ENCODE peak calls at places on chromosome 13, in ten cellular contexts. One of them, this sample, is unnamed.

GRCh38 chr13:114148521-114148855 is 16.1 kb upstream of the RASA3 start:
- DNase-seq in sigmoid colon: no peak
- DNase-seq in transverse colon: peak; percentile 64
- DNase-seq in upper lobe of left lung: no peak
- DNase-seq in K562: no peak
- DNase-seq in H1: no peak
- DNase-seq in suprapubic skin: no peak
- DNase-seq in GM12878: peak; percentile 74
- DNase-seq in stomach: peak; percentile 51
- DNase-seq in SK-N-SH: peak; percentile 16
- DNase-seq in this sample: no peak

GRCh38 chr13:95552539-95553270 is at the start of gene CLDN10:
- DNase-seq in transverse colon: no peak
- DNase-seq in upper lobe of left lung: peak; percentile 75
- DNase-seq in K562: peak; percentile 22
- DNase-seq in suprapubic skin: peak; percentile 60
- DNase-seq in stomach: no peak
- DNase-seq in SK-N-SH: peak; percentile 93
- DNase-seq in GM12878: no peak
- DNase-seq in H1: peak; percentile 94
- DNase-seq in sigmoid colon: no peak
- DNase-seq in this sample: no peak

GRCh38 chr13:60463787-60464186 is 66.8 kb downstream of the TDRD3 start:
- DNase-seq in K562: no peak
- DNase-seq in upper lobe of left lung: no peak
- DNase-seq in GM12878: no peak
- DNase-seq in suprapubic skin: no peak
- DNase-seq in SK-N-SH: no peak
- DNase-seq in H1: no peak
- DNase-seq in stomach: no peak
- DNase-seq in transverse colon: no peak
- DNase-seq in sigmoid colon: no peak
- DNase-seq in this sample: no peak

GRCh38 chr13:88707652-88708051 is 1036.5 kb downstream of the SLITRK5 start:
- DNase-seq in K562: no peak
- DNase-seq in transverse colon: no peak
- DNase-seq in GM12878: no peak
- DNase-seq in suprapubic skin: no peak
- DNase-seq in upper lobe of left lung: no peak
- DNase-seq in SK-N-SH: no peak
- DNase-seq in stomach: no peak
- DNase-seq in H1: no peak
- DNase-seq in sigmoid colon: no peak
- DNase-seq in this sample: no peak

GRCh38 chr13:85243831-85244230 is 555.4 kb downstream of the SLITRK6 start:
- DNase-seq in sigmoid colon: no peak
- DNase-seq in suprapubic skin: no peak
- DNase-seq in upper lobe of left lung: no peak
- DNase-seq in GM12878: no peak
- DNase-seq in K562: no peak
- DNase-seq in H1: no peak
- DNase-seq in stomach: no peak
- DNase-seq in transverse colon: no peak
- DNase-seq in SK-N-SH: no peak
- DNase-seq in this sample: no peak

GRCh38 chr13:106176103-106176502 is 359.4 kb downstream of the EFNB2 start:
- DNase-seq in SK-N-SH: no peak
- DNase-seq in K562: no peak
- DNase-seq in transverse colon: no peak
- DNase-seq in stomach: no peak
- DNase-seq in suprapubic skin: no peak
- DNase-seq in sigmoid colon: no peak
- DNase-seq in upper lobe of left lung: no peak
- DNase-seq in GM12878: no peak
- DNase-seq in H1: no peak
- DNase-seq in this sample: no peak

GRCh38 chr13:33554919-33555791 is 262.8 kb upstream of the RFC3 start:
- DNase-seq in K562: no peak
- DNase-seq in sigmoid colon: no peak
- DNase-seq in transverse colon: no peak
- DNase-seq in SK-N-SH: no peak
- DNase-seq in suprapubic skin: no peak
- DNase-seq in upper lobe of left lung: no peak
- DNase-seq in H1: no peak
- DNase-seq in GM12878: no peak
- DNase-seq in stomach: no peak
- DNase-seq in this sample: no peak

GRCh38 chr13:46172531-46172991 is 9.4 kb downstream of the LCP1 start:
- DNase-seq in suprapubic skin: no peak
- DNase-seq in GM12878: no peak
- DNase-seq in K562: no peak
- DNase-seq in SK-N-SH: no peak
- DNase-seq in transverse colon: peak; percentile 41
- DNase-seq in H1: no peak
- DNase-seq in upper lobe of left lung: no peak
- DNase-seq in sigmoid colon: no peak
- DNase-seq in stomach: no peak
- DNase-seq in this sample: no peak

GRCh38 chr13:37889102-37889501 is 19.5 kb upstream of the TRPC4 start:
- DNase-seq in GM12878: no peak
- DNase-seq in H1: no peak
- DNase-seq in suprapubic skin: no peak
- DNase-seq in upper lobe of left lung: no peak
- DNase-seq in stomach: no peak
- DNase-seq in sigmoid colon: no peak
- DNase-seq in transverse colon: no peak
- DNase-seq in K562: no peak
- DNase-seq in SK-N-SH: no peak
- DNase-seq in this sample: no peak

GRCh38 chr13:105773887-105774538 is 761.4 kb downstream of the EFNB2 start:
- DNase-seq in K562: no peak
- DNase-seq in H1: no peak
- DNase-seq in stomach: no peak
- DNase-seq in GM12878: no peak
- DNase-seq in upper lobe of left lung: no peak
- DNase-seq in transverse colon: no peak
- DNase-seq in suprapubic skin: no peak
- DNase-seq in SK-N-SH: no peak
- DNase-seq in sigmoid colon: no peak
- DNase-seq in this sample: no peak

GRCh38 chr13:38979891-38980627 is 10.6 kb downstream of the STOML3 start:
- DNase-seq in sigmoid colon: peak; percentile 88
- DNase-seq in H1: no peak
- DNase-seq in transverse colon: peak; percentile 13
- DNase-seq in SK-N-SH: peak; percentile 45
- DNase-seq in upper lobe of left lung: no peak
- DNase-seq in suprapubic skin: no peak
- DNase-seq in K562: no peak
- DNase-seq in GM12878: no peak
- DNase-seq in stomach: no peak
- DNase-seq in this sample: no peak

GRCh38 chr13:113176292-113176691 is 17.8 kb downstream of the PROZ start:
- DNase-seq in SK-N-SH: no peak
- DNase-seq in stomach: no peak
- DNase-seq in GM12878: no peak
- DNase-seq in H1: no peak
- DNase-seq in upper lobe of left lung: no peak
- DNase-seq in sigmoid colon: no peak
- DNase-seq in K562: no peak
- DNase-seq in transverse colon: peak; percentile 35
- DNase-seq in suprapubic skin: no peak
- DNase-seq in this sample: no peak

GRCh38 chr13:62294210-62294609 is 878.6 kb upstream of the PCDH20 start:
- DNase-seq in transverse colon: no peak
- DNase-seq in SK-N-SH: no peak
- DNase-seq in upper lobe of left lung: no peak
- DNase-seq in K562: no peak
- DNase-seq in suprapubic skin: no peak
- DNase-seq in H1: no peak
- DNase-seq in sigmoid colon: no peak
- DNase-seq in stomach: no peak
- DNase-seq in GM12878: no peak
- DNase-seq in this sample: no peak

GRCh38 chr13:104832265-104832664 is 1703.2 kb downstream of the EFNB2 start:
- DNase-seq in stomach: no peak
- DNase-seq in sigmoid colon: no peak
- DNase-seq in H1: no peak
- DNase-seq in K562: no peak
- DNase-seq in transverse colon: no peak
- DNase-seq in SK-N-SH: no peak
- DNase-seq in upper lobe of left lung: no peak
- DNase-seq in GM12878: no peak
- DNase-seq in suprapubic skin: no peak
- DNase-seq in this sample: no peak

DNA sequence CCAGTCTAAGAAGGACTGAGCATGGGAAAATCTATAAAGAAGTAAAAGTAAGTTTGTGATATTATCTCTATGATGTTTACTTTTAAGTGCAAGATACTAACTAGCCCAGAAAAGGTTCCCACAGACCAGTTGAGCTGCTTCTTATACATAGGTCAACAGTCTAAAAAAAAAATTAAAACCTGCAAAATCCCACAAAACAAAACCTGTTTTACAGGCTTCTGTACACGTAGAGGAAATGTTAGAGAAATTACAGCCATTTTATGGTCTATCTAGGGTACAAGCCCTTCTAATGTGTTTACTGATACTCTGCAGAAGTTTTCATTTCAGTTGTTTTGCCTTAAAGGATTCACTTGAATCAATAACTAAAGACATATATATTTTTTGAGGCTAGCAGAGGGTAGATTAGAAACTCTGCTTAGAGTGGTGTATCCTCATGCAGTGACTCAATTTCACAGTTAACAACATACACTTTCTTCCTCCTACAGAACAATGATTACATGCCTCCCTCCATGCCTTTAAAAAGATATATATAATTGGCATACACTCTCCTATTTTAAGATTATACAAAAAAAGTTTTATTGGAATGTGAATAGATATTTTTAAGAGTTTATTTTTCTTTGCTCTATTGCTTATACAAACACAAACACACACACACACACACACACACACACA is 43.9 kb downstream of the CAB39L start:
- DNase-seq in H1: no peak
- DNase-seq in SK-N-SH: no peak
- DNase-seq in suprapubic skin: no peak
- DNase-seq in stomach: no peak
- DNase-seq in sigmoid colon: no peak
- DNase-seq in transverse colon: no peak
- DNase-seq in K562: no peak
- DNase-seq in upper lobe of left lung: no peak
- DNase-seq in GM12878: no peak
- DNase-seq in this sample: no peak
- TF ChIP-seq POLR2AphosphoS5 in H1: no peak
- TF ChIP-seq POLR2AphosphoS5 in SK-N-SH: no peak
- TF ChIP-seq POLR2AphosphoS5 in suprapubic skin: no peak
- TF ChIP-seq POLR2AphosphoS5 in stomach: no peak
- TF ChIP-seq POLR2AphosphoS5 in sigmoid colon: no peak
- TF ChIP-seq POLR2AphosphoS5 in transverse colon: no peak
- TF ChIP-seq POLR2AphosphoS5 in K562: no peak
- TF ChIP-seq POLR2AphosphoS5 in upper lobe of left lung: no peak
- TF ChIP-seq POLR2AphosphoS5 in GM12878: no peak
- TF ChIP-seq POLR2AphosphoS5 in this sample: no peak

GRCh38 chr13:48400820-48401219 is 12.1 kb downstream of the LPAR6 start:
- DNase-seq in sigmoid colon: no peak
- DNase-seq in upper lobe of left lung: no peak
- DNase-seq in H1: no peak
- DNase-seq in GM12878: peak; percentile 25
- DNase-seq in K562: no peak
- DNase-seq in stomach: no peak
- DNase-seq in transverse colon: no peak
- DNase-seq in suprapubic skin: no peak
- DNase-seq in SK-N-SH: no peak
- DNase-seq in this sample: no peak
- TF ChIP-seq EP300 in sigmoid colon: no peak
- TF ChIP-seq EP300 in upper lobe of left lung: no peak
- TF ChIP-seq EP300 in H1: no peak
- TF ChIP-seq EP300 in GM12878: no peak
- TF ChIP-seq EP300 in K562: no peak
- TF ChIP-seq EP300 in stomach: no peak
- TF ChIP-seq EP300 in transverse colon: no peak
- TF ChIP-seq EP300 in suprapubic skin: no peak
- TF ChIP-seq EP300 in SK-N-SH: no peak
- TF ChIP-seq EP300 in this sample: no peak

DNA sequence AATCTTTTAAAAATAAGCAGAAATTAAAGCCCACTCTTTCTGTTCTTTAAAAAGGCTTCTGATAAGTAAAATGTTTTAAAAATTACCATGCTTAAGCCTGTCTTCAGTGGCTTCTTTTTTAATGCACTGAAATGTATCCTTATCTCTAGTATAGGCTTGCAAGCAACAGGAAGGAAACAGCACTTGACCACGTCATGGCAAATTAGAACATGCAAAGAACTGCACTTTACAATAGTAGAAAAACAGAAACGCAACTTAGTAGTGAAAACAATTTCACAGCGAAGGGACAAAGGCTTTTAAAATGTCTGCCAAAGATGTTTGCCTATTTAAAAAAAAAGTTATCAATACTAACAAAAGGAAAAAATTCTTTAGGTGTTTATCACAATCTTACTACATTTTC is 36.3 kb downstream of the ELF1 start:
- DNase-seq in upper lobe of left lung: no peak
- DNase-seq in SK-N-SH: peak; percentile 38
- DNase-seq in transverse colon: peak; percentile 41
- DNase-seq in stomach: no peak
- DNase-seq in suprapubic skin: no peak
- DNase-seq in H1: no peak
- DNase-seq in K562: no peak
- DNase-seq in sigmoid colon: no peak
- DNase-seq in GM12878: peak; percentile 84
- DNase-seq in this sample: no peak
- TF ChIP-seq POLR2AphosphoS5 in upper lobe of left lung: no peak
- TF ChIP-seq POLR2AphosphoS5 in SK-N-SH: no peak
- TF ChIP-seq POLR2AphosphoS5 in transverse colon: peak; percentile 95
- TF ChIP-seq POLR2AphosphoS5 in stomach: peak; percentile 89
- TF ChIP-seq POLR2AphosphoS5 in suprapubic skin: no peak
- TF ChIP-seq POLR2AphosphoS5 in H1: no peak
- TF ChIP-seq POLR2AphosphoS5 in K562: no peak
- TF ChIP-seq POLR2AphosphoS5 in sigmoid colon: peak; percentile 51
- TF ChIP-seq POLR2AphosphoS5 in GM12878: peak; percentile 65
- TF ChIP-seq POLR2AphosphoS5 in this sample: peak; percentile 83

DNA sequence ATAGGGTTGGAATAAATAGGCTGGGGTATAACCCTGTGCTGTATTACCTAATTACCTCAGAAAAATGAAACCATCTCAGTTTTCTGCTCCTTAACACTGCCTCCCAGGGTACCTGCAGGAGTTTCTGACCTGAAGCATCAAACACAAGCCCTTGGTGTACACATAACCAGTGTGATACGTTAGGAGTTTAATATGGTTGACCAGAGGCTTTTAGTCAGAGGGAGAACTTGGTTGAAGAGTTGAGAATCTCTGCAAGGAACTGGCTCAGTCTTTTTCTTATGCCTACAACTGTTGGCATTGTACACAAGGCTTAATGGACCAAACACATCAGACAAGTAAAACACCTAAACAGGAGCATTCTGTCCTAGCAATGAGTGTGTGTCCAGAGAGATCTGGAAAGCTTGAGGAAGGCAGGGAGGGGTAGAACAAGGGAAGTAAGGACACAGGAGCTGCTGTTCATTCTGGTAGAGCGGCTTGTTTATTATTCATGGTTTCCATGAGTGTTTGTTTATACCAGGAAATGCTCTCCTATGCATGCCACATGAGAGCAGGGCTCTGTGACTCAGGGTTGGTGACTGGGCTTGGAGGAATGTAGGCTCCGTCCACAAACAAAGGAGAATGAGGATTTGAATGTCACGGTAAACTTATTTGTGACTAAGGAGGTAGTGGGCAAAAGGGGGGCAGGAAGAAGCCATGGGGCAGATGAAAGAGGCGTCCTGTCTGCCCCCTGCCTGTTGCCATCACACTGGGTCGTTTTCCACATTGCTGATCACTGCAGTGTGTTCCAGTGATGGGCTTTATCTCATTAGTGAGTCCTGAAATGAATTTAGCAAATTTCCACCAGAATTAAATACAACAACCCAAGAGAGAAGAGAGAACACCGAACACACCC is 11.9 kb upstream of the SPATA13 start:
- DNase-seq in H1: no peak
- DNase-seq in stomach: peak; percentile 70
- DNase-seq in sigmoid colon: no peak
- DNase-seq in GM12878: no peak
- DNase-seq in suprapubic skin: no peak
- DNase-seq in upper lobe of left lung: no peak
- DNase-seq in transverse colon: peak; percentile 62
- DNase-seq in SK-N-SH: no peak
- DNase-seq in K562: no peak
- DNase-seq in this sample: no peak
- TF ChIP-seq EP300 in H1: no peak
- TF ChIP-seq EP300 in stomach: no peak
- TF ChIP-seq EP300 in sigmoid colon: peak; percentile 54
- TF ChIP-seq EP300 in GM12878: no peak
- TF ChIP-seq EP300 in suprapubic skin: no peak
- TF ChIP-seq EP300 in upper lobe of left lung: peak; percentile 91
- TF ChIP-seq EP300 in transverse colon: no peak
- TF ChIP-seq EP300 in SK-N-SH: no peak
- TF ChIP-seq EP300 in K562: no peak
- TF ChIP-seq EP300 in this sample: peak; percentile 13